ENCODE peak calls at places on chromosomes 11 and 22, in four cellular contexts. C, B, S and L are unnamed samples.

GRCh38 chr11:64759722-64760719 is at the start of gene PYGM:
- DNase-seq in C (no peak), B (no peak), S (peak; percentile 86), L (peak; percentile 73)

GRCh38 chr22:24554316-24555159 is at the start of gene GUCD1:
- DNase-seq in C (no peak), B (peak; percentile 31), S (no peak), L (no peak)

GRCh38 chr22:23815781-23816551 is 22.8 kb downstream of the DERL3 start:
- DNase-seq in C (no peak), B (no peak), S (no peak), L (peak; percentile 44)

GRCh38 chr22:46038516-46039430 is 61.8 kb upstream of the WNT7B start:
- DNase-seq in C (no peak), B (no peak), S (no peak), L (peak; percentile 70)

GRCh38 chr11:13663631-13664071 is 4.8 kb upstream of the FAR1 start:
- DNase-seq in C (no peak), B (no peak), S (no peak), L (no peak)

GRCh38 chr22:46884365-46884764 is 121.9 kb downstream of the TBC1D22A start:
- DNase-seq in C (no peak), B (no peak), S (no peak), L (no peak)

GRCh38 chr22:39728236-39728860 is 157.8 kb downstream of the CACNA1I start:
- DNase-seq in C (no peak), B (no peak), S (peak; percentile 26), L (no peak)

GRCh38 chr11:15806217-15806616 is 550.1 kb downstream of the SOX6 start:
- DNase-seq in C (no peak), B (no peak), S (no peak), L (no peak)

GRCh38 chr22:35418088-35418487 is 18.1 kb downstream of the MCM5 start:
- DNase-seq in C (no peak), B (no peak), S (no peak), L (no peak)

GRCh38 chr11:105100206-105100605 is 39.4 kb downstream of the CARD18 start:
- DNase-seq in C (no peak), B (no peak), S (no peak), L (no peak)

GRCh38 chr11:65314501-65315203 is at the start of gene CDC42EP2:
- DNase-seq in C (peak; percentile 74), B (peak; percentile 91), S (peak; percentile 87), L (peak; percentile 94)

GRCh38 chr11:93849751-93850584 is 450 bp downstream of the VSTM5 start:
- DNase-seq in C (no peak), B (peak; percentile 71), S (peak; percentile 58), L (no peak)

GRCh38 chr11:61893981-61894380 is 2.6 kb upstream of the FADS3 start:
- DNase-seq in C (no peak), B (no peak), S (no peak), L (no peak)

GRCh38 chr11:44244649-44245308 is 65.2 kb downstream of the ALX4 start:
- DNase-seq in C (no peak), B (no peak), S (no peak), L (no peak)

GRCh38 chr11:72574046-72574445 is 100.2 kb downstream of the PDE2A start:
- DNase-seq in C (no peak), B (peak; percentile 10), S (no peak), L (no peak)

GRCh38 chr11:14669499-14669898 is 25.9 kb downstream of the PDE3B start:
- DNase-seq in C (no peak), B (no peak), S (no peak), L (no peak)

GRCh38 chr22:23387827-23388491 is 192.1 kb downstream of the IGLL1 start:
- DNase-seq in C (no peak), B (no peak), S (no peak), L (peak; percentile 81)

GRCh38 chr22:35208003-35208402 is 49.3 kb upstream of the HMGXB4 start:
- DNase-seq in C (no peak), B (no peak), S (no peak), L (no peak)

GRCh38 chr22:45124176-45124857 is 39.4 kb upstream of the NUP50 start:
- DNase-seq in C (no peak), B (no peak), S (no peak), L (no peak)

GRCh38 chr22:46871826-46872225 is 109.4 kb downstream of the TBC1D22A start:
- DNase-seq in C (no peak), B (no peak), S (no peak), L (no peak)

GRCh38 chr11:74966651-74967050 is 17.6 kb downstream of the SPCS2 start:
- DNase-seq in C (no peak), B (no peak), S (no peak), L (no peak)

GRCh38 chr11:82714346-82715174 is 19.1 kb downstream of the FAM181B start:
- DNase-seq in C (no peak), B (no peak), S (no peak), L (no peak)

GRCh38 chr11:26276798-26277424 is 55.0 kb upstream of the ANO3 start:
- DNase-seq in C (peak; percentile 38), B (peak; percentile 44), S (peak; percentile 79), L (no peak)

GRCh38 chr22:31630331-31631329 is 31.4 kb downstream of the PISD start:
- DNase-seq in C (peak; percentile 75), B (peak; percentile 79), S (peak; percentile 88), L (peak; percentile 98)

GRCh38 chr22:40076702-40077645 is 82.2 kb downstream of the FAM83F start:
- DNase-seq in C (no peak), B (no peak), S (no peak), L (no peak)

GRCh38 chr22:26835929-26836528 is 178.6 kb downstream of the MIAT start:
- DNase-seq in C (peak; percentile 26), B (peak; percentile 36), S (peak; percentile 94), L (no peak)

GRCh38 chr11:131658952-131659351 is 288.5 kb downstream of the NTM start:
- DNase-seq in C (no peak), B (no peak), S (no peak), L (no peak)

GRCh38 chr11:117457031-117457785 is 129.6 kb downstream of the CEP164 start:
- DNase-seq in C (no peak), B (no peak), S (no peak), L (peak; percentile 63)

GRCh38 chr11:86896486-86896885 is 58.7 kb downstream of the FZD4 start:
- DNase-seq in C (no peak), B (no peak), S (no peak), L (no peak)

GRCh38 chr11:62392944-62393628 is 25.7 kb upstream of the SCGB1A1 start:
- DNase-seq in C (peak; percentile 55), B (no peak), S (no peak), L (no peak)

GRCh38 chr22:25045176-25045575 is 92.7 kb downstream of the KIAA1671 start:
- DNase-seq in C (no peak), B (no peak), S (no peak), L (no peak)

GRCh38 chr11:8707541-8708270 is 25.1 kb downstream of the RPL27A start:
- DNase-seq in C (no peak), B (no peak), S (no peak), L (no peak)

GRCh38 chr11:71564430-71564829 is 933 bp upstream of the KRTAP5-10 start:
- DNase-seq in C (no peak), B (no peak), S (no peak), L (no peak)

GRCh38 chr11:64285885-64286800 is 495 bp downstream of the GPR137 start:
- DNase-seq in C (no peak), B (no peak), S (peak; percentile 63), L (peak; percentile 80)

GRCh38 chr11:77223797-77224196 is 77.7 kb downstream of the GDPD4 start:
- DNase-seq in C (no peak), B (peak; percentile 72), S (no peak), L (no peak)

GRCh38 chr11:60528934-60529333 is 13.7 kb downstream of the MS4A13 start:
- DNase-seq in C (no peak), B (no peak), S (no peak), L (no peak)

DNA sequence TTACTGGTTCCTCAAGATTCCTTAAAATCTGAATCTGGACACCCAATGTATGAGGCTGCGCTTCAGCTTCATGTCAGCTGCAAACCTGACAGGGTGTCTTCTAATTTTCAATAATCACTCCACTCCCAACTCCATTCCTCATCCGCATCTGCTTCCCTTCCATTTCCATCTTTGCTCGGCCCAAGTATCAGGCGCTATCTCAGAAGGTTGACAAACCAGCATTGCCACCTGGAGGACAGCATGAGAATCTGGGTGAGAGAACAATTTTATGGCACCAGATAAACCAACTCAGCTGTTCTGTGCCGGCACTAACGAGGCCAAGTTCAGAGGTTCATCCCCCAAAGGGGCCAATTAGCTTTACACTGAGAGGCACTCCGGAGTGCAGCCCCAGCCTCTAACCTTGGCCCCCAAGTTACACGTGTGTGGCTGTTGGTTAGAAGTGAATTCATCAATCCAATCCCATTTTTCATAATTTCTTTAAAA is 79.1 kb upstream of the LMO2 start:
- DNase-seq in C (peak; percentile 46), B (peak; percentile 30), S (peak; percentile 53), L (no peak)
- TF ChIP-seq CTCF in C (peak; percentile 84), B (peak; percentile 27), S (peak; percentile 80), L (peak; percentile 65)

GRCh38 chr11:36228689-36229088 is 60.5 kb downstream of the COMMD9 start:
- DNase-seq in C (no peak), B (no peak), S (no peak), L (no peak)
- TF ChIP-seq POLR2AphosphoS5 in C (no peak), B (no peak), S (no peak), L (no peak)

DNA sequence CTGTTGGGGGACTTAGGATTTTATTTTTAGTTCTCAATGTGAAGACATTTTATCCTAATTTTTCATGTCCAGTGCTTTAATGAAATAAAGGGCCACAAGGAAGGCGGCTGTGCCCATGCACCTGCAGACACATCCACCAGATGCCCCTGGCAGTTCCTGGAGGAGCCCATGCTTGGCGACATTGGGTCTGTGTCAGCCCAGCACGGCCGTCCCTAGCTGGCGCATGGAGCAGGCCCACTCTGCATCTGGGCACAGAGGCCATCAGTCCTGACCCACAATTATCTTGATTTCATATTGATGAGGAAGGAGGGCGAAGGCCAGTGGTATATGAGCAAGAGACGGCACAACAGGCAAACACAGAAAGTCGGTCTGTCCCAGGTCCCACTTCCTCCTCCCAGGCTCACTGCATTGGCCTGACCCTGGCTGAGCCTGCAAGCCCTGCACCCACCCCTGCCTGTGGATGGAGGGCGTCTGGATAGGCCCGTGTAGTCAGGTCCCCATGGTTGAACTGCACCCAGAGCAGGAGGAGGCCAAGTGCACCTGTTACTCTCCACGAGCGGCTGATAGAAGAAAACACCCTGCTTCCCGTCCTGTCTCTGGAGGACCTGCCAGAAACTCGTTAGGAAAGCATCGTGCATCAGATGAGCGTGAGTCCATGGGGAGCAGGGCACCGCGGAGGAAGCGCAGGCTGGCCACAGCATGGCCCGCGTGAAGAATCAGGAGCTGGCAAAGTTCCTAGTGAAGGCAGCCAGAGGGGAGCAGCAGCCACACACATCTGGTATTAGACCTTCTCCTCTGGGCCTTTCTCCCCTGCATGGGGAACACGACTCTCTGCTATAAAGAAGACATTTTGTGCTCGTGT is 296.8 kb downstream of the BRD1 start:
- DNase-seq in C (no peak), B (no peak), S (no peak), L (peak; percentile 63)
- H3K4me3 ChIP-seq in C (no peak overlapping the region), B (no peak overlapping the region), S (no peak overlapping the region), L (no peak overlapping the region)

GRCh38 chr11:68212421-68213134 is 518 bp downstream of the KMT5B start:
- DNase-seq in C (peak; percentile 65), B (peak; percentile 70), S (peak; percentile 68), L (peak; percentile 90)
- TF ChIP-seq CTCF in C (peak; percentile 21), B (peak; percentile 23), S (peak; percentile 19), L (no peak)

GRCh38 chr11:17238377-17238776 is 30.6 kb upstream of the PIK3C2A start:
- DNase-seq in C (no peak), B (peak; percentile 28), S (no peak), L (no peak)
- TF ChIP-seq POLR2AphosphoS5 in C (no peak), B (peak; percentile 34), S (no peak), L (no peak)